ENCODE peak calls at places on chromosomes 13 and 19, in nine cellular contexts. A is GM04504; G is stimulated activated CD8-positive, alpha-beta memory T cell treated with anti-CD3 and anti-CD28 coated beads, Interleukin-7, amount 100 ng/mL, for 1 hour; R is stimulated activated CD4-positive, alpha-beta T cell treated with anti-CD3 and anti-CD28 coated beads, Interleukin-1b, Interleukin-23, amount 100 ng/mL, for 24 hours; J is NCI-H2107; W is HEK293T; N is HS-5; Z is NCI-H1417; D is lower leg skin. O is an unnamed sample.
A peak's percentile ranks its signal among the peaks of the same experiment; 100 is the strongest.

GRCh38 chr13:27080018-27080948 is 91.3 kb downstream of the USP12 start:
- DNase-seq in A (no peak), G (no peak), R (no peak), J (no peak), W (no peak), N (no peak), Z (no peak), D (no peak), O (no peak)

GRCh38 chr13:32736648-32737047 is 150.4 kb downstream of the PDS5B start:
- DNase-seq in A (no peak), G (no peak), R (no peak), J (no peak), W (no peak), N (no peak), Z (no peak), D (no peak), O (no peak)

GRCh38 chr13:113635709-113636108 is 22.3 kb downstream of the ATP4B start:
- DNase-seq in A (no peak), G (no peak), R (no peak), J (no peak), W (no peak), N (no peak), Z (no peak), D (no peak), O (no peak)

GRCh38 chr19:38434549-38435051 is 1.1 kb downstream of the RYR1 start:
- DNase-seq in A (no peak), G (no peak), R (no peak), J (no peak), W (no peak), N (no peak), Z (peak; percentile 5), D (no peak), O (no peak)

GRCh38 chr13:29905845-29906244 is 55.4 kb upstream of the UBL3 start:
- DNase-seq in A (no peak), G (no peak), R (no peak), J (no peak), W (no peak), N (no peak), Z (no peak), D (peak; percentile 83), O (no peak)

GRCh38 chr13:50303963-50304721 is 288.9 kb downstream of the KCNRG start:
- DNase-seq in A (no peak), G (no peak), R (no peak), J (no peak), W (no peak), N (no peak), Z (no peak), D (no peak), O (no peak)

GRCh38 chr19:53980553-53981407 is 10.7 kb upstream of the CACNG6 start:
- DNase-seq in A (no peak), G (no peak), R (no peak), J (no peak), W (peak; percentile 67), N (no peak), Z (no peak), D (no peak), O (no peak)

GRCh38 chr19:35722897-35723296 is 5.1 kb downstream of the KMT2B start:
- DNase-seq in A (no peak), G (no peak), R (no peak), J (no peak), W (no peak), N (no peak), Z (no peak), D (no peak), O (no peak)

GRCh38 chr19:21709464-21709863 is 57.9 kb downstream of the ZNF100 start:
- DNase-seq in A (no peak), G (no peak), R (no peak), J (no peak), W (no peak), N (no peak), Z (no peak), D (no peak), O (no peak)

GRCh38 chr19:10546817-10547216 is 3.1 kb downstream of the ATG4D start:
- DNase-seq in A (no peak), G (no peak), R (no peak), J (no peak), W (no peak), N (no peak), Z (no peak), D (no peak), O (no peak)

GRCh38 chr13:20303636-20304035 is 71.5 kb upstream of the GJB6 start:
- DNase-seq in A (peak; percentile 7), G (no peak), R (no peak), J (no peak), W (no peak), N (no peak), Z (no peak), D (no peak), O (no peak)

GRCh38 chr19:38544569-38545315 is 73.0 kb downstream of the MAP4K1 start:
- DNase-seq in A (no peak), G (no peak), R (no peak), J (no peak), W (no peak), N (peak; percentile 5), Z (no peak), D (no peak), O (no peak)

GRCh38 chr13:56351041-56351440 is 789.7 kb upstream of the PRR20A start:
- DNase-seq in A (no peak), G (no peak), R (no peak), J (peak; percentile 34), W (no peak), N (no peak), Z (peak; percentile 28), D (no peak), O (no peak)

GRCh38 chr19:40283414-40284250 is 1.5 kb downstream of the AKT2 start:
- DNase-seq in A (no peak), G (no peak), R (no peak), J (no peak), W (no peak), N (no peak), Z (no peak), D (no peak), O (no peak)

GRCh38 chr19:31139871-31140505 is 209.2 kb downstream of the TSHZ3 start:
- DNase-seq in A (no peak), G (no peak), R (no peak), J (no peak), W (no peak), N (peak; percentile 79), Z (no peak), D (peak; percentile 26), O (no peak)

GRCh38 chr13:63541336-63541735 is 2125.7 kb upstream of the PCDH20 start:
- DNase-seq in A (no peak), G (no peak), R (no peak), J (no peak), W (no peak), N (no peak), Z (no peak), D (no peak), O (no peak)

GRCh38 chr19:9070066-9070465 is 16.8 kb upstream of the OR1M1 start:
- DNase-seq in A (no peak), G (no peak), R (no peak), J (no peak), W (no peak), N (no peak), Z (no peak), D (no peak), O (no peak)

GRCh38 chr19:17496337-17496997 is 15.0 kb upstream of the PGLS start:
- DNase-seq in A (no peak), G (peak; percentile 49), R (peak; percentile 54), J (peak; percentile 17), W (peak; percentile 88), N (no peak), Z (peak; percentile 34), D (peak; percentile 93), O (no peak)

GRCh38 chr13:106661236-106661635 is 93.3 kb upstream of the ARGLU1 start:
- DNase-seq in A (no peak), G (no peak), R (no peak), J (no peak), W (no peak), N (no peak), Z (no peak), D (no peak), O (no peak)

GRCh38 chr19:4362871-4363545 is 19.6 kb downstream of the MPND start:
- DNase-seq in A (no peak), G (no peak), R (no peak), J (no peak), W (no peak), N (no peak), Z (peak; percentile 35), D (peak; percentile 83), O (no peak)

GRCh38 chr19:495440-496332 is 600 bp upstream of the MADCAM1 start:
- DNase-seq in A (no peak), G (no peak), R (no peak), J (no peak), W (peak; percentile 52), N (no peak), Z (peak; percentile 46), D (no peak), O (no peak)

GRCh38 chr13:110306340-110306959 is 507 bp downstream of the COL4A1 start:
- DNase-seq in A (no peak), G (no peak), R (no peak), J (no peak), W (no peak), N (no peak), Z (no peak), D (peak; percentile 85), O (no peak)

GRCh38 chr19:7596191-7596937 is 701 bp downstream of the CAMSAP3 start:
- DNase-seq in A (no peak), G (no peak), R (no peak), J (no peak), W (no peak), N (no peak), Z (peak; percentile 39), D (no peak), O (no peak)

GRCh38 chr13:44575741-44576395 is at the start of gene TSC22D1:
- DNase-seq in A (peak; percentile 18), G (peak; percentile 34), R (peak; percentile 15), J (no peak), W (no peak), N (no peak), Z (peak; percentile 75), D (peak; percentile 90), O (no peak)

GRCh38 chr19:50661675-50662441 is 12.6 kb downstream of the C19orf81 start:
- DNase-seq in A (no peak), G (no peak), R (no peak), J (no peak), W (no peak), N (no peak), Z (no peak), D (no peak), O (no peak)

GRCh38 chr13:49240017-49240416 is 7.7 kb upstream of the CDADC1 start:
- DNase-seq in A (no peak), G (no peak), R (no peak), J (no peak), W (peak; percentile 35), N (no peak), Z (peak; percentile 1), D (no peak), O (no peak)

GRCh38 chr19:55580628-55581144 is at the start of gene ZNF579:
- DNase-seq in A (peak; percentile 70), G (peak; percentile 46), R (peak; percentile 59), J (peak; percentile 52), W (peak; percentile 83), N (peak; percentile 51), Z (peak; percentile 83), D (peak; percentile 97), O (peak; percentile 33)

O was measured in GOT3.